ENCODE peak calls at places on chromosomes 16 and 17, in nine cellular contexts. A is breast epithelium, Y is transverse colon, P is sigmoid colon, F is HL-60, U is Panc1, W is H1, D is GM12891, M is K562. E is an unnamed sample.

GRCh38 chr16:28292731-28293588 is 635 bp downstream of the SBK1 start:
- DNase-seq in A (no peak), Y (peak), P (no peak), F (no peak), U (no peak), W (peak), D (no peak), M (no peak), E (peak)

GRCh38 chr17:32993977-32994376 is 2.3 kb downstream of the SPACA3 start:
- DNase-seq in A (no peak), Y (no peak), P (no peak), F (no peak), U (no peak), W (no peak), D (no peak), M (no peak), E (no peak)

GRCh38 chr17:791807-792206 is 9.7 kb downstream of the MRM3 start:
- DNase-seq in A (no peak), Y (no peak), P (peak), F (no peak), U (no peak), W (no peak), D (no peak), M (no peak), E (no peak)

GRCh38 chr17:72852267-72852945 is 240.1 kb downstream of the SLC39A11 start:
- DNase-seq in A (no peak), Y (no peak), P (no peak), F (no peak), U (no peak), W (no peak), D (no peak), M (no peak), E (no peak)

GRCh38 chr17:32958418-32958817 is 30.5 kb downstream of the TMEM98 start:
- DNase-seq in A (no peak), Y (no peak), P (no peak), F (no peak), U (no peak), W (no peak), D (no peak), M (no peak), E (no peak)

GRCh38 chr17:75477493-75477862 is 21.0 kb downstream of the TMEM94 start:
- DNase-seq in A (no peak), Y (no peak), P (no peak), F (no peak), U (no peak), W (no peak), D (no peak), M (no peak), E (no peak)

GRCh38 chr17:7922499-7923289 is 6.6 kb upstream of the RNF227 start:
- DNase-seq in A (peak), Y (peak), P (peak), F (no peak), U (no peak), W (peak), D (peak), M (no peak), E (peak)

GRCh38 chr16:77788196-77789084 is at the start of gene VAT1L:
- DNase-seq in A (no peak), Y (no peak), P (no peak), F (peak), U (no peak), W (peak), D (peak), M (peak), E (no peak)

GRCh38 chr17:67995568-67996191 is 589 bp downstream of the C17orf58 start:
- DNase-seq in A (no peak), Y (peak), P (peak), F (no peak), U (no peak), W (peak), D (no peak), M (no peak), E (peak)

GRCh38 chr16:45454-45853 is 8.0 kb downstream of the POLR3K start:
- DNase-seq in A (peak), Y (no peak), P (no peak), F (no peak), U (no peak), W (no peak), D (no peak), M (no peak), E (no peak)

GRCh38 chr17:28392491-28392890 is 13.5 kb downstream of the SLC46A1 start:
- DNase-seq in A (no peak), Y (no peak), P (no peak), F (no peak), U (no peak), W (no peak), D (no peak), M (no peak), E (no peak)

GRCh38 chr17:15456972-15457722 is 10.3 kb downstream of the CDRT4 start:
- DNase-seq in A (peak), Y (peak), P (peak), F (no peak), U (no peak), W (no peak), D (no peak), M (no peak), E (no peak)

GRCh38 chr17:7393613-7394451 is 493 bp downstream of the PLSCR3 start:
- DNase-seq in A (no peak), Y (peak), P (peak), F (no peak), U (no peak), W (peak), D (no peak), M (peak), E (no peak)

GRCh38 chr16:69191136-69191535 is 4.2 kb downstream of the SNTB2 start:
- DNase-seq in A (no peak), Y (no peak), P (no peak), F (no peak), U (no peak), W (no peak), D (no peak), M (no peak), E (no peak)

GRCh38 chr16:66247516-66248089 is 118.9 kb upstream of the CDH5 start:
- DNase-seq in A (no peak), Y (peak), P (peak), F (no peak), U (no peak), W (no peak), D (no peak), M (no peak), E (no peak)

GRCh38 chr16:4481526-4481925 is 5.3 kb downstream of the HMOX2 start:
- DNase-seq in A (no peak), Y (no peak), P (no peak), F (no peak), U (no peak), W (no peak), D (no peak), M (no peak), E (no peak)

GRCh38 chr16:85173077-85173980 is 61.1 kb upstream of the CIBAR2 start:
- DNase-seq in A (no peak), Y (no peak), P (no peak), F (no peak), U (peak), W (no peak), D (no peak), M (peak), E (no peak)

GRCh38 chr16:2838928-2839327 is 8.8 kb downstream of the ZG16B start:
- DNase-seq in A (no peak), Y (peak), P (no peak), F (peak), U (no peak), W (peak), D (peak), M (peak), E (peak)

GRCh38 chr16:24257965-24258364 is 1.8 kb downstream of the CACNG3 start:
- DNase-seq in A (no peak), Y (no peak), P (no peak), F (no peak), U (no peak), W (no peak), D (no peak), M (no peak), E (no peak)

GRCh38 chr16:54467398-54467797 is 180.8 kb upstream of the IRX3 start:
- DNase-seq in A (no peak), Y (no peak), P (no peak), F (no peak), U (no peak), W (no peak), D (no peak), M (no peak), E (no peak)

GRCh38 chr17:82350182-82351030 is 8.6 kb upstream of the TEX19 start:
- DNase-seq in A (no peak), Y (peak), P (no peak), F (peak), U (no peak), W (no peak), D (no peak), M (no peak), E (no peak)

GRCh38 chr17:81044764-81045589 is 10.0 kb downstream of the BAIAP2 start:
- DNase-seq in A (peak), Y (peak), P (peak), F (no peak), U (no peak), W (no peak), D (no peak), M (no peak), E (peak)

GRCh38 chr17:55265434-55266021 is 768 bp downstream of the HLF start:
- DNase-seq in A (no peak), Y (no peak), P (peak), F (no peak), U (no peak), W (peak), D (no peak), M (no peak), E (no peak)

GRCh38 chr16:53744449-53744848 is 40.5 kb downstream of the FTO start:
- DNase-seq in A (no peak), Y (no peak), P (no peak), F (no peak), U (no peak), W (no peak), D (no peak), M (no peak), E (no peak)

GRCh38 chr16:85057948-85058347 is 30.4 kb downstream of the KIAA0513 start:
- DNase-seq in A (no peak), Y (no peak), P (no peak), F (no peak), U (no peak), W (no peak), D (peak), M (no peak), E (no peak)

DNA sequence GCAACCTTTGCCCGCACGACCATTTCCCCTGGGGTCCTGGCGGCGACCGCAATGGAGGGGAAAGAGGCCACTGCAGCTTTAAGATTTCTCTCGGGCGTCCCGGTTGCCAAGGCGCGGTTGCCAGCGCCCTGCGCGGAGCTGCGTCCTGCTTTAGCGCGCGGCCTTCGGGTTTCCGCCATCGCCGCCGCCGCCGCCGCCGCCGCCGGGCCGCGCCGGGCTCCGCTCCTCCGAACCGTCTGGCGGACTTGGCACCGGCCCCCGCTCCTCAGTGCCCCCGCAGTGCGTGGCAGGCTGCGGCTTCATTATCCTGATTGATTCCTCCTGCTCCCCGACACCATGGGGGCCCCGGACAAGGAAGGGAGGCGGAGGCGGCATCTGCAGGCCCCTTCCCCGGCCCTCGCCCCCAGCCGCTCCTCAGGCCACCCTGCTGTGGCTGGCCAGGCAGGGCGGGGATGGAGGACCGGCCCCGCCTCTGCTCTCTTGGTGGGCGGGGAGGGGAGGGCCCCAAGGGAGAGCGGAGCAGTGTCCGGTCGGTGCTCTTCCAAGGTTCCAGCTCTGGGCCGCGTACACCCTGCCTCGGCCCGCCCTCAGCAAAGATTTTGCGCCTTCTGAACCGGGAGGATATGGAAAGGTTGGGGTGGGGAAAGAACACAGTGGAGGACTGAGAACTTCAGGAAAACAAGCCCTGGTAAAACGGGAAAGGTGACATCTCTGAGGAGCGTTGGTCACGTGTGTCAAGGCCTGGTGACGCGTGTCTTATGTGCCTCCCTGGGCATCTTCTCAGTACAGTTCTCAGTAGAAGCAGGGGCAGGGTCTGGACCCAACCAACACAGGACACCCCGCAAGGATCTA is 34.0 kb downstream of the NEUROD2 start:
- DNase-seq in A (peak), Y (peak), P (peak), F (no peak), U (no peak), W (peak), D (peak), M (peak), E (peak)
- TF ChIP-seq POLR2AphosphoS5 in A (no peak), Y (peak), P (peak), F (peak), U (no peak), W (no peak), D (no peak), M (no peak), E (peak)

GRCh38 chr16:14564881-14565687 is 65.0 kb downstream of the PARN start:
- DNase-seq in A (no peak), Y (no peak), P (no peak), F (no peak), U (no peak), W (no peak), D (peak), M (no peak), E (peak)

GRCh38 chr16:14564323-14564722 is 65.7 kb downstream of the PARN start:
- DNase-seq in A (no peak), Y (peak), P (no peak), F (no peak), U (no peak), W (no peak), D (no peak), M (no peak), E (no peak)

GRCh38 chr16:14565688-14566025 is 64.4 kb downstream of the PARN start:
- DNase-seq in A (no peak), Y (no peak), P (no peak), F (no peak), U (no peak), W (no peak), D (no peak), M (no peak), E (no peak)

GRCh38 chr16:14560523-14560922 is 69.5 kb downstream of the PARN start:
- DNase-seq in A (no peak), Y (no peak), P (no peak), F (no peak), U (no peak), W (no peak), D (no peak), M (no peak), E (peak)

DNA sequence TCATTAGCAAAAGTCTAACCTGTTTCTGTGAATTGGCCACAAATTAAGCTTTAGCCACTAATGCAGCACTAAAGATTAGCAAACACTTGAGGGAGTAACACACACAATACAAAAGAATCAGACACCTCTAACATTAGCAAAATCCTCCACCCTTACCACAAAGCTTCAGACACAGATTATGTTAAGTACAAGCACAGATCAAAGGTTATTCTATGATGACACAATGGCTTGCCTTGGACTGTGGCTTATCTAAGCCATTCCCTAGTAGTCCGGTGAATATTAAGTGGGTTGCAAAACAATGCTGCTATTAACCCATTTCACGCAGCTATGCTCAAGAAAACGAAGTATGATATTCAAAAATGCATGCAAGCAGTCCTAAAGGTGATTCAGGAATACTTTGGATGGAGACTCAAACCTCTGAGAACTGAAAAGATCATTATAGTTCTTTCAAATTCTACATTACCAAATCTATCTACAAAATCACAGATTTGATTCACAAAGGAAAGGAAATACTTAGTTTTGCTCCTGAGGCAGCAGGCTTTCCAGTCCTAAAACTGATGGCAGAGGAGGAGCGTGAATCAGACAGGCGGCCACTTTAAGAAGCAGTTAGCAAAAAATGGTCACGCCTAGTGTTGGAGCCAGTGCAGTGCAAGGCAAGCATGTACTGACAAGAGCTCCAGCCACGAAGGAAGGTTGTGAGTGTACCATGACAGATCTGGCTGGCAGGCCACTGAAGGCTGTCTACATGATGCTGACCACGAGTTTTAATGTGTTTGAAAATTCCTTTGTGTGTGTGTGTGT is 67.2 kb downstream of the PARN start:
- DNase-seq in A (no peak), Y (peak), P (peak), F (no peak), U (no peak), W (no peak), D (no peak), M (no peak), E (peak)
- TF ChIP-seq POLR2AphosphoS5 in A (no peak), Y (no peak), P (no peak), F (no peak), U (no peak), W (no peak), D (no peak), M (no peak), E (no peak)

GRCh38 chr17:48037036-48037881 is at the start of gene COPZ2:
- DNase-seq in A (peak), Y (peak), P (peak), F (no peak), U (peak), W (peak), D (peak), M (no peak), E (peak)
- TF ChIP-seq POLR2AphosphoS5 in A (no peak), Y (no peak), P (peak), F (no peak), U (no peak), W (no peak), D (no peak), M (no peak), E (peak)

GRCh38 chr17:2178798-2179505 is 124.0 kb downstream of the HIC1 start:
- DNase-seq in A (no peak), Y (no peak), P (no peak), F (no peak), U (no peak), W (no peak), D (no peak), M (no peak), E (no peak)

GRCh38 chr17:2180768-2181167 is 122.8 kb downstream of the SMG6 start:
- DNase-seq in A (no peak), Y (no peak), P (no peak), F (no peak), U (no peak), W (no peak), D (no peak), M (no peak), E (no peak)

GRCh38 chr17:2177235-2177811 is 122.4 kb downstream of the HIC1 start:
- DNase-seq in A (no peak), Y (no peak), P (no peak), F (no peak), U (no peak), W (no peak), D (no peak), M (no peak), E (peak)

GRCh38 chr17:2181206-2181983 is 122.2 kb downstream of the SMG6 start:
- DNase-seq in A (no peak), Y (peak), P (peak), F (no peak), U (no peak), W (no peak), D (no peak), M (no peak), E (no peak)

GRCh38 chr17:2179615-2180295 is 123.8 kb downstream of the SMG6 start:
- DNase-seq in A (peak), Y (peak), P (peak), F (no peak), U (no peak), W (no peak), D (no peak), M (no peak), E (peak)
- TF ChIP-seq POLR2AphosphoS5 in A (peak), Y (peak), P (peak), F (no peak), U (no peak), W (no peak), D (no peak), M (no peak), E (peak)

GRCh38 chr17:17201907-17202306 is 4.2 kb downstream of the PLD6 start:
- DNase-seq in A (no peak), Y (no peak), P (peak), F (no peak), U (no peak), W (no peak), D (no peak), M (no peak), E (no peak)
- TF ChIP-seq POLR2AphosphoS5 in A (no peak), Y (peak), P (peak), F (no peak), U (no peak), W (no peak), D (no peak), M (no peak), E (no peak)

GRCh38 chr17:69159418-69159817 is 17.7 kb upstream of the ABCA6 start:
- DNase-seq in A (no peak), Y (no peak), P (no peak), F (no peak), U (no peak), W (no peak), D (no peak), M (no peak), E (no peak)
- TF ChIP-seq POLR2AphosphoS5 in A (no peak), Y (no peak), P (no peak), F (no peak), U (no peak), W (no peak), D (no peak), M (no peak), E (no peak)

DNA sequence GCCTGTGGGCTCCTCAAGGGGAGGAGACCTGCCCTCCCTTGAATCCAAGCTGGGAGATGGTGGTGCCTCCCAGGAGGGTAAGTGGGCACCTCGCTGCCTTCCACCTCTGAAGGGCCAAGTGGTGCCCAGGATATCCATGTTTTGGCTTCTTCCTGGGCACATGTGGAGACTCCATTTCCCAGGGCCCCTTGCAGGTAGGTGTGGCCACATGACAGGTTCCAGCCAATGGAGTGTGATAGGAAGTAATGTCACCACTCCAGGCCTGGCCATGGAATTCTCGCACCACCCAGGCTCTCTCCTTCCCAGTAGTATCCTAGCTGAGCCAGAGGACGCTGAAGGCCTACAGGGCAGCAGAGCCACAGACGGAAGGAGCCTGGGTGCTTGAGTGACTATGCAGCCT is 17.6 kb upstream of the PEMT start:
- DNase-seq in A (no peak), Y (no peak), P (no peak), F (no peak), U (no peak), W (no peak), D (no peak), M (no peak), E (no peak)
- TF ChIP-seq POLR2AphosphoS5 in A (no peak), Y (no peak), P (no peak), F (no peak), U (no peak), W (no peak), D (no peak), M (no peak), E (no peak)